ENCODE peak calls at places on chromosomes 5 and 9, in eight cellular contexts. One of them, this sample, is unnamed.

GRCh38 chr5:10218658-10219057 is 31.0 kb downstream of the ATPSCKMT start:
- DNase-seq in lung: no peak
- DNase-seq in brain microvascular endothelial cell: no peak
- DNase-seq in nephron progenitor cell: no peak
- DNase-seq in tibial nerve: no peak
- DNase-seq in dorsolateral prefrontal cortex: no peak
- DNase-seq in WERI-Rb-1: no peak
- DNase-seq in fibroblast of lung: no peak
- DNase-seq in this sample: no peak

GRCh38 chr5:173902743-173903142 is 14.6 kb downstream of the CPEB4 start:
- DNase-seq in lung: no peak
- DNase-seq in brain microvascular endothelial cell: no peak
- DNase-seq in nephron progenitor cell: no peak
- DNase-seq in tibial nerve: no peak
- DNase-seq in dorsolateral prefrontal cortex: no peak
- DNase-seq in WERI-Rb-1: no peak
- DNase-seq in fibroblast of lung: no peak
- DNase-seq in this sample: no peak

GRCh38 chr5:10103098-10103497 is 146.6 kb downstream of the ATPSCKMT start:
- DNase-seq in lung: no peak
- DNase-seq in brain microvascular endothelial cell: no peak
- DNase-seq in nephron progenitor cell: no peak
- DNase-seq in tibial nerve: no peak
- DNase-seq in dorsolateral prefrontal cortex: no peak
- DNase-seq in WERI-Rb-1: no peak
- DNase-seq in fibroblast of lung: no peak
- DNase-seq in this sample: no peak

GRCh38 chr5:135974019-135974600 is 19.3 kb upstream of the LECT2 start:
- DNase-seq in lung: no peak
- DNase-seq in brain microvascular endothelial cell: no peak
- DNase-seq in nephron progenitor cell: no peak
- DNase-seq in tibial nerve: no peak
- DNase-seq in dorsolateral prefrontal cortex: no peak
- DNase-seq in WERI-Rb-1: no peak
- DNase-seq in fibroblast of lung: no peak
- DNase-seq in this sample: no peak

GRCh38 chr5:13976867-13977479 is 32.5 kb upstream of the DNAH5 start:
- DNase-seq in lung: no peak
- DNase-seq in brain microvascular endothelial cell: peak
- DNase-seq in nephron progenitor cell: peak
- DNase-seq in tibial nerve: no peak
- DNase-seq in dorsolateral prefrontal cortex: no peak
- DNase-seq in WERI-Rb-1: peak
- DNase-seq in fibroblast of lung: peak
- DNase-seq in this sample: peak

GRCh38 chr5:96629774-96630173 is 32.4 kb upstream of the CAST start:
- DNase-seq in lung: peak
- DNase-seq in brain microvascular endothelial cell: peak
- DNase-seq in nephron progenitor cell: no peak
- DNase-seq in tibial nerve: no peak
- DNase-seq in dorsolateral prefrontal cortex: no peak
- DNase-seq in WERI-Rb-1: peak
- DNase-seq in fibroblast of lung: peak
- DNase-seq in this sample: peak

GRCh38 chr9:10613413-10613812 is 611 bp upstream of the PTPRD start:
- DNase-seq in lung: no peak
- DNase-seq in brain microvascular endothelial cell: no peak
- DNase-seq in nephron progenitor cell: no peak
- DNase-seq in tibial nerve: no peak
- DNase-seq in dorsolateral prefrontal cortex: no peak
- DNase-seq in WERI-Rb-1: no peak
- DNase-seq in fibroblast of lung: no peak
- DNase-seq in this sample: no peak

GRCh38 chr5:67530609-67531255 is 334.1 kb upstream of the CD180 start:
- DNase-seq in lung: no peak
- DNase-seq in brain microvascular endothelial cell: no peak
- DNase-seq in nephron progenitor cell: peak
- DNase-seq in tibial nerve: no peak
- DNase-seq in dorsolateral prefrontal cortex: no peak
- DNase-seq in WERI-Rb-1: no peak
- DNase-seq in fibroblast of lung: peak
- DNase-seq in this sample: no peak

GRCh38 chr5:89901983-89902382 is 507.6 kb downstream of the CETN3 start:
- DNase-seq in lung: no peak
- DNase-seq in brain microvascular endothelial cell: no peak
- DNase-seq in nephron progenitor cell: no peak
- DNase-seq in tibial nerve: no peak
- DNase-seq in dorsolateral prefrontal cortex: peak
- DNase-seq in WERI-Rb-1: no peak
- DNase-seq in fibroblast of lung: peak
- DNase-seq in this sample: no peak

GRCh38 chr9:16154570-16155078 is 601.8 kb downstream of the CCDC171 start:
- DNase-seq in lung: no peak
- DNase-seq in brain microvascular endothelial cell: no peak
- DNase-seq in nephron progenitor cell: peak
- DNase-seq in tibial nerve: no peak
- DNase-seq in dorsolateral prefrontal cortex: no peak
- DNase-seq in WERI-Rb-1: peak
- DNase-seq in fibroblast of lung: peak
- DNase-seq in this sample: no peak

GRCh38 chr5:173454764-173455598 is 126.8 kb upstream of the STC2 start:
- DNase-seq in lung: no peak
- DNase-seq in brain microvascular endothelial cell: peak
- DNase-seq in nephron progenitor cell: no peak
- DNase-seq in tibial nerve: no peak
- DNase-seq in dorsolateral prefrontal cortex: no peak
- DNase-seq in WERI-Rb-1: no peak
- DNase-seq in fibroblast of lung: peak
- DNase-seq in this sample: peak

GRCh38 chr9:95316274-95316673 is 1.2 kb downstream of the FANCC start:
- DNase-seq in lung: no peak
- DNase-seq in brain microvascular endothelial cell: no peak
- DNase-seq in nephron progenitor cell: no peak
- DNase-seq in tibial nerve: no peak
- DNase-seq in dorsolateral prefrontal cortex: no peak
- DNase-seq in WERI-Rb-1: no peak
- DNase-seq in fibroblast of lung: no peak
- DNase-seq in this sample: no peak

GRCh38 chr5:111929892-111930291 is 172.9 kb upstream of the NREP start:
- DNase-seq in lung: no peak
- DNase-seq in brain microvascular endothelial cell: peak
- DNase-seq in nephron progenitor cell: no peak
- DNase-seq in tibial nerve: no peak
- DNase-seq in dorsolateral prefrontal cortex: no peak
- DNase-seq in WERI-Rb-1: no peak
- DNase-seq in fibroblast of lung: peak
- DNase-seq in this sample: peak

GRCh38 chr5:96615223-96615622 is 47.0 kb upstream of the CAST start:
- DNase-seq in lung: no peak
- DNase-seq in brain microvascular endothelial cell: no peak
- DNase-seq in nephron progenitor cell: no peak
- DNase-seq in tibial nerve: no peak
- DNase-seq in dorsolateral prefrontal cortex: no peak
- DNase-seq in WERI-Rb-1: no peak
- DNase-seq in fibroblast of lung: no peak
- DNase-seq in this sample: no peak

GRCh38 chr9:35867538-35867937 is 2.7 kb downstream of the OR13J1 start:
- DNase-seq in lung: peak
- DNase-seq in brain microvascular endothelial cell: no peak
- DNase-seq in nephron progenitor cell: no peak
- DNase-seq in tibial nerve: no peak
- DNase-seq in dorsolateral prefrontal cortex: no peak
- DNase-seq in WERI-Rb-1: no peak
- DNase-seq in fibroblast of lung: no peak
- DNase-seq in this sample: no peak

GRCh38 chr5:142063878-142064331 is 44.7 kb upstream of the NDFIP1 start:
- DNase-seq in lung: no peak
- DNase-seq in brain microvascular endothelial cell: peak
- DNase-seq in nephron progenitor cell: peak
- DNase-seq in tibial nerve: peak
- DNase-seq in dorsolateral prefrontal cortex: peak
- DNase-seq in WERI-Rb-1: no peak
- DNase-seq in fibroblast of lung: peak
- DNase-seq in this sample: no peak

GRCh38 chr5:75869891-75870290 is 152.7 kb upstream of the POC5 start:
- DNase-seq in lung: no peak
- DNase-seq in brain microvascular endothelial cell: no peak
- DNase-seq in nephron progenitor cell: no peak
- DNase-seq in tibial nerve: no peak
- DNase-seq in dorsolateral prefrontal cortex: no peak
- DNase-seq in WERI-Rb-1: no peak
- DNase-seq in fibroblast of lung: no peak
- DNase-seq in this sample: peak

GRCh38 chr5:23450187-23450586 is 57.2 kb upstream of the PRDM9 start:
- DNase-seq in lung: no peak
- DNase-seq in brain microvascular endothelial cell: no peak
- DNase-seq in nephron progenitor cell: no peak
- DNase-seq in tibial nerve: no peak
- DNase-seq in dorsolateral prefrontal cortex: no peak
- DNase-seq in WERI-Rb-1: no peak
- DNase-seq in fibroblast of lung: no peak
- DNase-seq in this sample: no peak

GRCh38 chr9:114271556-114272510 is 51.1 kb upstream of the ORM1 start:
- DNase-seq in lung: no peak
- DNase-seq in brain microvascular endothelial cell: no peak
- DNase-seq in nephron progenitor cell: peak
- DNase-seq in tibial nerve: peak
- DNase-seq in dorsolateral prefrontal cortex: peak
- DNase-seq in WERI-Rb-1: peak
- DNase-seq in fibroblast of lung: peak
- DNase-seq in this sample: peak

GRCh38 chr9:105114956-105115728 is 129.3 kb upstream of the SLC44A1 start:
- DNase-seq in lung: peak
- DNase-seq in brain microvascular endothelial cell: peak
- DNase-seq in nephron progenitor cell: no peak
- DNase-seq in tibial nerve: no peak
- DNase-seq in dorsolateral prefrontal cortex: no peak
- DNase-seq in WERI-Rb-1: peak
- DNase-seq in fibroblast of lung: peak
- DNase-seq in this sample: no peak

GRCh38 chr9:88041447-88041846 is 67.1 kb upstream of the CDK20 start:
- DNase-seq in lung: no peak
- DNase-seq in brain microvascular endothelial cell: no peak
- DNase-seq in nephron progenitor cell: no peak
- DNase-seq in tibial nerve: no peak
- DNase-seq in dorsolateral prefrontal cortex: no peak
- DNase-seq in WERI-Rb-1: no peak
- DNase-seq in fibroblast of lung: peak
- DNase-seq in this sample: peak

GRCh38 chr9:134452728-134453127 is 126.5 kb downstream of the RXRA start:
- DNase-seq in lung: no peak
- DNase-seq in brain microvascular endothelial cell: no peak
- DNase-seq in nephron progenitor cell: no peak
- DNase-seq in tibial nerve: no peak
- DNase-seq in dorsolateral prefrontal cortex: no peak
- DNase-seq in WERI-Rb-1: no peak
- DNase-seq in fibroblast of lung: no peak
- DNase-seq in this sample: no peak
- TF ChIP-seq CTCF in lung: no peak
- TF ChIP-seq CTCF in brain microvascular endothelial cell: no peak
- TF ChIP-seq CTCF in nephron progenitor cell: no peak
- TF ChIP-seq CTCF in tibial nerve: no peak
- TF ChIP-seq CTCF in dorsolateral prefrontal cortex: no peak
- TF ChIP-seq CTCF in WERI-Rb-1: no peak
- TF ChIP-seq CTCF in fibroblast of lung: no peak
- TF ChIP-seq CTCF in this sample: no peak

DNA sequence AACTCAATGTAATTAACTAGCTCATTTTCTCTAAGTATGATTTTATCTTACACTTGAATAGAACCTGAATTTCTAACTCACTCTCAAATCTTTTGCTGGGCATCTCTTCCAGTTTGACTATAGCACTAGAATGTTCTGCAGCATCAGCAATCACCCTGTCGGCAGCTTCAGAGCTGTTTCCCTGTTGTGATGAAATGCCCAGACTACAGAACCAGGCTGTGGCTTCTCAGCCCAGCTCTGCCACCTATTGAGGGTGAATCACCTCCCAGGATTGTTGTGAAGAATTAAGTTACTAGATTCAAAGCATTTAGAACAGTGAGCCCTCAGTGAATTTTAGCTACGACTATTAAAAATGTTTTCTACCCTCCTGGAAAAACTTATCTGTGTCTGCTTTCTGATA is 90.4 kb upstream of the ANKRD55 start:
- DNase-seq in lung: no peak
- DNase-seq in brain microvascular endothelial cell: peak
- DNase-seq in nephron progenitor cell: no peak
- DNase-seq in tibial nerve: no peak
- DNase-seq in dorsolateral prefrontal cortex: no peak
- DNase-seq in WERI-Rb-1: no peak
- DNase-seq in fibroblast of lung: peak
- DNase-seq in this sample: peak
- TF ChIP-seq CTCF in lung: no peak
- TF ChIP-seq CTCF in brain microvascular endothelial cell: no peak
- TF ChIP-seq CTCF in nephron progenitor cell: no peak
- TF ChIP-seq CTCF in tibial nerve: no peak
- TF ChIP-seq CTCF in dorsolateral prefrontal cortex: no peak
- TF ChIP-seq CTCF in WERI-Rb-1: no peak
- TF ChIP-seq CTCF in fibroblast of lung: no peak
- TF ChIP-seq CTCF in this sample: no peak

DNA sequence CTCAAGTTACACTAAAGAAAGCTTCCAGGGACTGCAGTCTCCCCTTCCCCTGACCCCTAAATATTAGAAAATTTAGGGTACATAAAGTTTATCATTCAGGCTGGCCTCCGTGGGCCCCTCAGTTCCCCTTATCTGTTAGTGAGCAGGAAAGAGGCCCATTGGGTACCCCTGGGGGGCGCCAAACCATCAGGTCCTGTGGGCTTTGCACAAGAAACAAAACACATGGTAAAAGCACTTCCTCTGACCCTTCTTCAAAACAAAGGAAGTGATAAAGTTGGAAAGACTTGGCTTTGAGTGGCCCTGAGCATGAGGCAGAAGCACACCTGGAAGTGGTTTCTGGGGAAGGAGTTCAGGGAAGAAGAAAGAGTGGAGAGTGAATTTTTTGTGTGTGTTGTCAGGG is 213.0 kb downstream of the SMARCA2 start:
- DNase-seq in lung: peak
- DNase-seq in brain microvascular endothelial cell: no peak
- DNase-seq in nephron progenitor cell: peak
- DNase-seq in tibial nerve: no peak
- DNase-seq in dorsolateral prefrontal cortex: peak
- DNase-seq in WERI-Rb-1: peak
- DNase-seq in fibroblast of lung: peak
- DNase-seq in this sample: peak
- TF ChIP-seq CTCF in lung: no peak
- TF ChIP-seq CTCF in brain microvascular endothelial cell: peak
- TF ChIP-seq CTCF in nephron progenitor cell: no peak
- TF ChIP-seq CTCF in tibial nerve: no peak
- TF ChIP-seq CTCF in dorsolateral prefrontal cortex: no peak
- TF ChIP-seq CTCF in WERI-Rb-1: peak
- TF ChIP-seq CTCF in fibroblast of lung: no peak
- TF ChIP-seq CTCF in this sample: no peak

DNA sequence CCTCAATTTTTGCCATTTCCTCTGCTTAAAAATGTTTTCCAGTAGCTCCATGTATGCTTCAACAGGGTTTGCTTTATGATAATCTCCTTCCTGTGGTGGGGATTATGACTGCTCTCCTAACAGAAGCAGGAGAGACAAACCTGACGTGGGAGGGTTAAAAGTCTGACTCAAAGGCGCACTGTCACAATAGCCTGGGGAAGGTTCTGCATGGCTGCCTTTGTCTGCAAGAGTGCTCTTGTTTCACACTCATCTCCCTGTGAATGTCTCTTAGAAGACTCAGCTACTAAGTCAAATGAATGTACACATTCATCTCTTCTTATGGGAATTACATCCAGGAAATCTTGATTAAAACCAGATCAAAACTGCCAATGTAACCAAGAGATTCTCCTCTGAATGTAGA is 90.9 kb upstream of the MTAP start:
- DNase-seq in lung: no peak
- DNase-seq in brain microvascular endothelial cell: no peak
- DNase-seq in nephron progenitor cell: peak
- DNase-seq in tibial nerve: no peak
- DNase-seq in dorsolateral prefrontal cortex: no peak
- DNase-seq in WERI-Rb-1: peak
- DNase-seq in fibroblast of lung: no peak
- DNase-seq in this sample: peak
- TF ChIP-seq CTCF in lung: no peak
- TF ChIP-seq CTCF in brain microvascular endothelial cell: no peak
- TF ChIP-seq CTCF in nephron progenitor cell: no peak
- TF ChIP-seq CTCF in tibial nerve: no peak
- TF ChIP-seq CTCF in dorsolateral prefrontal cortex: no peak
- TF ChIP-seq CTCF in WERI-Rb-1: no peak
- TF ChIP-seq CTCF in fibroblast of lung: no peak
- TF ChIP-seq CTCF in this sample: no peak